ENCODE peak calls at places on chromosomes 12 and 14, in six cellular contexts. Y is HepG2, K is endothelial cell of umbilical vein, U is A549, C is GM12878, D is K562. S is an unnamed sample.

GRCh38 chr12:109134186-109134917 is 18.0 kb downstream of the ACACB start:
- DNase-seq in Y (no peak), K (no peak), U (peak; percentile 42), C (no peak), D (peak; percentile 65), S (peak; percentile 43)

GRCh38 chr14:75877884-75878283 is 103.9 kb downstream of the TGFB3 start:
- DNase-seq in Y (no peak), K (no peak), U (no peak), C (no peak), D (no peak), S (no peak)

GRCh38 chr12:112418248-112418595 is 525 bp upstream of the PTPN11 start:
- DNase-seq in Y (no peak), K (no peak), U (no peak), C (no peak), D (no peak), S (no peak)

GRCh38 chr14:39175445-39176262 is 600 bp downstream of the PNN start:
- DNase-seq in Y (peak; percentile 66), K (no peak), U (no peak), C (no peak), D (peak; percentile 27), S (peak; percentile 71)

GRCh38 chr14:94897092-94897491 is 127.2 kb upstream of the GSC start:
- DNase-seq in Y (no peak), K (no peak), U (no peak), C (no peak), D (no peak), S (no peak)

GRCh38 chr12:52947738-52948423 is 1.0 kb upstream of the KRT18 start:
- DNase-seq in Y (no peak), K (no peak), U (no peak), C (no peak), D (peak; percentile 7), S (no peak)

GRCh38 chr14:44700184-44700583 is 193.1 kb upstream of the FSCB start:
- DNase-seq in Y (no peak), K (no peak), U (no peak), C (no peak), D (no peak), S (no peak)

GRCh38 chr12:45216983-45217485 is 1.1 kb downstream of the ANO6 start:
- DNase-seq in Y (no peak), K (no peak), U (no peak), C (no peak), D (no peak), S (peak; percentile 27)

GRCh38 chr14:69651653-69652052 is 40.3 kb downstream of the SUSD6 start:
- DNase-seq in Y (no peak), K (no peak), U (no peak), C (no peak), D (peak; percentile 21), S (peak; percentile 27)

GRCh38 chr12:50220357-50221061 is 53.3 kb upstream of the CERS5 start:
- DNase-seq in Y (no peak), K (peak; percentile 77), U (peak; percentile 42), C (peak; percentile 57), D (peak; percentile 29), S (peak; percentile 81)

GRCh38 chr14:44404599-44405349 is 102.3 kb downstream of the FSCB start:
- DNase-seq in Y (no peak), K (no peak), U (no peak), C (no peak), D (no peak), S (no peak)

GRCh38 chr12:57522019-57522886 is at the start of gene MBD6:
- DNase-seq in Y (peak; percentile 89), K (peak; percentile 89), U (peak; percentile 95), C (peak; percentile 86), D (peak; percentile 96), S (peak; percentile 92)

GRCh38 chr12:724194-724855 is 28.1 kb upstream of the WNK1 start:
- DNase-seq in Y (no peak), K (no peak), U (peak; percentile 25), C (no peak), D (no peak), S (peak; percentile 62)

GRCh38 chr12:61018571-61018970 is 1241.6 kb upstream of the USP15 start:
- DNase-seq in Y (no peak), K (no peak), U (no peak), C (no peak), D (no peak), S (peak; percentile 39)

GRCh38 chr12:25852792-25853191 is 105.7 kb upstream of the RASSF8 start:
- DNase-seq in Y (no peak), K (no peak), U (peak; percentile 60), C (no peak), D (no peak), S (no peak)

GRCh38 chr14:58298880-58299664 is 717 bp downstream of the ARID4A start:
- DNase-seq in Y (no peak), K (peak; percentile 18), U (no peak), C (no peak), D (peak; percentile 38), S (peak; percentile 78)

GRCh38 chr14:39615352-39615751 is 183.1 kb upstream of the FBXO33 start:
- DNase-seq in Y (no peak), K (no peak), U (no peak), C (no peak), D (no peak), S (no peak)

GRCh38 chr12:52787324-52787996 is 8.5 kb downstream of the KRT3 start:
- DNase-seq in Y (no peak), K (no peak), U (no peak), C (no peak), D (no peak), S (no peak)

GRCh38 chr12:132414634-132415340 is 75.2 kb upstream of the FBRSL1 start:
- DNase-seq in Y (peak; percentile 62), K (peak; percentile 51), U (peak; percentile 80), C (no peak), D (peak; percentile 86), S (peak; percentile 88)

GRCh38 chr12:101563197-101563596 is 31.6 kb upstream of the MYBPC1 start:
- DNase-seq in Y (no peak), K (no peak), U (no peak), C (no peak), D (no peak), S (no peak)

GRCh38 chr14:101127239-101127638 is 223.7 kb upstream of the RTL1 start:
- DNase-seq in Y (no peak), K (no peak), U (no peak), C (no peak), D (no peak), S (no peak)

GRCh38 chr14:51750542-51750941 is 98.8 kb downstream of the FRMD6 start:
- DNase-seq in Y (peak; percentile 25), K (no peak), U (peak; percentile 21), C (no peak), D (no peak), S (peak; percentile 9)

GRCh38 chr12:78914859-78915331 is 50.3 kb downstream of the SYT1 start:
- DNase-seq in Y (no peak), K (no peak), U (no peak), C (no peak), D (no peak), S (no peak)

GRCh38 chr12:87171356-87171755 is 857.8 kb downstream of the C12orf50 start:
- DNase-seq in Y (no peak), K (no peak), U (no peak), C (no peak), D (no peak), S (no peak)

GRCh38 chr12:68611094-68611818 is 557 bp downstream of the RAP1B start:
- DNase-seq in Y (no peak), K (peak; percentile 71), U (peak; percentile 52), C (no peak), D (peak; percentile 51), S (peak; percentile 78)

GRCh38 chr14:95685978-95686922 is at the start of gene TCL1B:
- DNase-seq in Y (no peak), K (no peak), U (no peak), C (no peak), D (peak; percentile 59), S (no peak)

GRCh38 chr14:68146812-68147211 is 327.2 kb downstream of the RAD51B start:
- DNase-seq in Y (no peak), K (no peak), U (peak; percentile 80), C (no peak), D (no peak), S (no peak)
- TF ChIP-seq MAX in Y (no peak), K (no peak), U (peak; percentile 25), C (no peak), D (no peak), S (no peak)

DNA sequence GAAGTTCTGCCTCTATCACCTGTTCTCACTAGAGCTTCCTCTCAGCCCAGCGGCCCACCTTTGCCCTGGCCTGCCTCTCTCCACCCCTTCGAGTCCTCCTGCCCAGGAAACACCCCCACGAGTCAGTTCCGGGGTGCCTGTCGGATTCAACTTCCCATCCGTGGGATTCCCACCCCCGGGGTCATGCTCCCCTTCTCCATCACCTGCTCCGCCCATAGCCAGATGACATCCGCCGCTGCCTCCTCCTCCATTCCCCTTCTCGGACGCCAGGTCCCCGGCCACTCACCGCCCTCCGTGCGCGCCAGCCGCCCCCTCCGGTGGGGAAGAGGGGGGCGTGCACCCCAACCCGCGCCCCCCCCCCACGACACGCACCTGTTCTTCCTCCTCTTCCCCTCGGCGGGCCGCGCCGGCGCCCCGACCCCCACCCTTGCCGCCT is 758 bp downstream of the SPPL3 start:
- DNase-seq in Y (peak; percentile 39), K (peak; percentile 33), U (peak; percentile 40), C (peak; percentile 48), D (peak; percentile 51), S (peak; percentile 77)
- TF ChIP-seq MYC in Y (peak; percentile 48), K (no peak), U (no peak), C (no peak), D (no peak), S (no peak)

GRCh38 chr14:47332939-47333338 is 342.5 kb downstream of the MDGA2 start:
- DNase-seq in Y (no peak), K (no peak), U (no peak), C (no peak), D (no peak), S (no peak)
- TF ChIP-seq CTCF in Y (no peak), K (no peak), U (no peak), C (no peak), D (no peak), S (no peak)

GRCh38 chr12:6953417-6954315 is 2.5 kb downstream of the PTPN6 start:
- DNase-seq in Y (no peak), K (peak; percentile 46), U (no peak), C (peak; percentile 95), D (no peak), S (peak; percentile 95)

GRCh38 chr12:6951551-6952120 is 480 bp downstream of the PTPN6 start:
- DNase-seq in Y (no peak), K (no peak), U (no peak), C (no peak), D (no peak), S (no peak)

GRCh38 chr12:6954316-6954710 is 3.2 kb downstream of the PTPN6 start:
- DNase-seq in Y (no peak), K (no peak), U (no peak), C (no peak), D (no peak), S (no peak)

GRCh38 chr12:6952121-6952859 is 1.1 kb downstream of the PTPN6 start:
- DNase-seq in Y (no peak), K (no peak), U (no peak), C (no peak), D (no peak), S (no peak)

DNA sequence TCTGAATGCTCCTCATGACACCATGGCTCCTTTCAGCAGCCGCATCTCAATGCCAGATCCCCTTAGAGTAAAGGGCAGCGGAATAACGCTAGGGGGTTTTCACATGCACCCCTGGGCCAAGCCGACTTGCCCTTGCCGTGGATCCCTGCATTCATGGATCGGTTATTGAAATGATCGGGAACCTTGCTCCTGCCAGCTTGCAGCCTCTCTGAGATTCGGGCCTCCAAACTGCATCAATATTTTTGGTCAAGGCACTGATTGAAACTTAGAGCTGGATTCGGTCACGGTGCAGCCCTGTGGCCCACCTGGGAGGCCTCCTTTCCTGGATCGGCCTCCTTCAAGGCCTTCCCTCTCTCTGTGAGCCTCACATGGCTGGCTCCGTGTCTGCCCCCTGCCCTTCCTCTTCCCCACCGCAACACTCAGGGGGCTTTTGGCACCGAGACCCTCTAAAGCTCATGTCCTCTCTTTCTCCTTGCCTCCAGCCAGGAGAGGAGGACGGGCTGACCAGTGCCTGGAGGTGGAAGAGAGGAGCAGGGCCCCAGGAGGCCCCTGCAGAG is 1.8 kb downstream of the PTPN6 start:
- DNase-seq in Y (no peak), K (no peak), U (no peak), C (no peak), D (no peak), S (no peak)
- TF ChIP-seq MAX in Y (no peak), K (no peak), U (no peak), C (no peak), D (no peak), S (no peak)

S was measured in NB4.